ENCODE peak calls at places on chromosomes 3 and 15, in nine cellular contexts. I is ovary, Z is dorsolateral prefrontal cortex, C is HCT116, K is astrocyte, V is fibroblast of lung, Y is tibial nerve, P is brain microvascular endothelial cell, B is psoas muscle. E is an unnamed sample.

GRCh38 chr3:30332196-30333021 is 274.0 kb upstream of the TGFBR2 start:
- DNase-seq in B (no peak), V (no peak), I (no peak), Z (no peak), P (no peak), Y (no peak), K (no peak), C (no peak), E (no peak)

GRCh38 chr3:47824541-47825473 is 21.9 kb downstream of the DHX30 start:
- DNase-seq in V (peak), Z (peak), Y (peak), C (peak), B (peak), P (peak), I (peak), K (peak), E (peak)

GRCh38 chr3:139358857-139359562 is 15.2 kb downstream of the MRPS22 start:
- DNase-seq in P (no peak), Y (no peak), I (no peak), K (no peak), C (no peak), Z (no peak), B (no peak), V (no peak), E (no peak)

GRCh38 chr3:145134738-145135137 is 1026.2 kb downstream of the PLOD2 start:
- DNase-seq in Y (no peak), P (no peak), C (no peak), V (no peak), K (no peak), B (no peak), I (no peak), Z (no peak), E (no peak)

GRCh38 chr3:66011098-66011655 is 27.5 kb downstream of the MAGI1 start:
- DNase-seq in B (no peak), P (no peak), C (no peak), K (no peak), V (no peak), Y (no peak), Z (no peak), I (no peak), E (no peak)

GRCh38 chr3:59839283-59839682 is 789.5 kb upstream of the CFAP20DC start:
- DNase-seq in V (peak), C (no peak), K (peak), I (no peak), Y (no peak), B (no peak), Z (no peak), P (peak), E (peak)

GRCh38 chr3:132555316-132556035 is 41.6 kb upstream of the ACKR4 start:
- DNase-seq in C (no peak), I (no peak), V (no peak), B (no peak), P (no peak), K (no peak), Y (no peak), Z (no peak), E (no peak)

GRCh38 chr3:195197764-195198423 is 73.1 kb downstream of the XXYLT1 start:
- DNase-seq in I (no peak), K (peak), C (peak), Y (no peak), P (peak), Z (no peak), V (peak), B (no peak), E (peak)

GRCh38 chr3:138072816-138073215 is 42.6 kb downstream of the DZIP1L start:
- DNase-seq in V (no peak), P (peak), Z (no peak), Y (no peak), B (no peak), K (no peak), I (no peak), C (no peak), E (no peak)

GRCh38 chr15:36785396-36785795 is 206.0 kb downstream of the CDIN1 start:
- DNase-seq in Y (no peak), V (no peak), P (no peak), C (no peak), I (no peak), K (no peak), Z (no peak), B (no peak), E (no peak)

GRCh38 chr15:85401108-85401765 is 20.8 kb downstream of the AKAP13 start:
- DNase-seq in Y (no peak), I (no peak), Z (no peak), V (no peak), P (no peak), B (no peak), K (no peak), C (no peak), E (no peak)

GRCh38 chr15:80480171-80480811 is 76.1 kb downstream of the ARNT2 start:
- DNase-seq in P (peak), K (peak), C (no peak), I (no peak), V (no peak), Y (no peak), Z (no peak), B (no peak), E (peak)

GRCh38 chr3:42780892-42781700 is 8.0 kb upstream of the CCDC13 start:
- DNase-seq in Y (no peak), V (peak), Z (no peak), B (no peak), I (no peak), K (peak), C (peak), P (peak), E (peak)

GRCh38 chr15:64314456-64314855 is 41.5 kb downstream of the CSNK1G1 start:
- DNase-seq in P (no peak), B (no peak), K (peak), Z (no peak), C (no peak), V (no peak), Y (no peak), I (no peak), E (no peak)

GRCh38 chr15:95734422-95735316 is 595.8 kb upstream of the NR2F2 start:
- DNase-seq in Z (no peak), B (no peak), V (peak), K (peak), P (peak), I (no peak), Y (no peak), C (no peak), E (peak)

GRCh38 chr3:54122046-54122801 is at the start of gene CACNA2D3:
- DNase-seq in K (peak), Y (no peak), V (no peak), I (peak), Z (no peak), P (no peak), C (no peak), B (peak), E (no peak)

GRCh38 chr3:175957427-175957826 is 1098.3 kb downstream of the NAALADL2 start:
- DNase-seq in Y (no peak), B (no peak), K (no peak), I (no peak), C (no peak), Z (no peak), V (no peak), P (no peak), E (no peak)

GRCh38 chr3:53484979-53485378 is 9.4 kb upstream of the CACNA1D start:
- DNase-seq in K (no peak), P (no peak), B (no peak), Y (no peak), I (no peak), V (no peak), C (no peak), Z (no peak), E (no peak)

GRCh38 chr3:132255041-132255745 is 62.0 kb upstream of the ACP3 start:
- DNase-seq in K (peak), Y (no peak), I (no peak), V (peak), B (no peak), Z (no peak), C (no peak), P (peak), E (peak)

GRCh38 chr3:8607285-8608040 is 37.1 kb downstream of the SSUH2 start:
- DNase-seq in C (peak), B (peak), Y (no peak), I (peak), P (peak), V (peak), K (peak), Z (no peak), E (peak)

GRCh38 chr3:124767691-124768090 is 37.4 kb downstream of the UMPS start:
- DNase-seq in K (no peak), Z (no peak), I (no peak), V (no peak), C (no peak), Y (no peak), B (peak), P (no peak), E (no peak)

GRCh38 chr3:54859204-54859603 is 68.7 kb downstream of the LRTM1 start:
- DNase-seq in Y (no peak), P (peak), B (no peak), K (peak), V (no peak), Z (no peak), C (no peak), I (no peak), E (peak)

GRCh38 chr3:99637041-99637380 is 1.4 kb upstream of the COL8A1 start:
- DNase-seq in Y (no peak), P (peak), Z (no peak), I (no peak), C (no peak), B (no peak), V (peak), K (no peak), E (no peak)
- H3K4me3 ChIP-seq in Y (peak), P (peak), Z (peak), I (peak), C (no peak), B (peak), V (peak), K (peak), E (peak)

GRCh38 chr3:33865133-33865532 is 66.7 kb downstream of the PDCD6IP start:
- DNase-seq in K (no peak), Y (no peak), I (no peak), Z (no peak), C (no peak), B (no peak), P (no peak), V (no peak), E (no peak)
- TF ChIP-seq CTCF in K (no peak), Y (no peak), I (no peak), Z (no peak), C (no peak), B (no peak), P (no peak), V (no peak), E (no peak)

DNA sequence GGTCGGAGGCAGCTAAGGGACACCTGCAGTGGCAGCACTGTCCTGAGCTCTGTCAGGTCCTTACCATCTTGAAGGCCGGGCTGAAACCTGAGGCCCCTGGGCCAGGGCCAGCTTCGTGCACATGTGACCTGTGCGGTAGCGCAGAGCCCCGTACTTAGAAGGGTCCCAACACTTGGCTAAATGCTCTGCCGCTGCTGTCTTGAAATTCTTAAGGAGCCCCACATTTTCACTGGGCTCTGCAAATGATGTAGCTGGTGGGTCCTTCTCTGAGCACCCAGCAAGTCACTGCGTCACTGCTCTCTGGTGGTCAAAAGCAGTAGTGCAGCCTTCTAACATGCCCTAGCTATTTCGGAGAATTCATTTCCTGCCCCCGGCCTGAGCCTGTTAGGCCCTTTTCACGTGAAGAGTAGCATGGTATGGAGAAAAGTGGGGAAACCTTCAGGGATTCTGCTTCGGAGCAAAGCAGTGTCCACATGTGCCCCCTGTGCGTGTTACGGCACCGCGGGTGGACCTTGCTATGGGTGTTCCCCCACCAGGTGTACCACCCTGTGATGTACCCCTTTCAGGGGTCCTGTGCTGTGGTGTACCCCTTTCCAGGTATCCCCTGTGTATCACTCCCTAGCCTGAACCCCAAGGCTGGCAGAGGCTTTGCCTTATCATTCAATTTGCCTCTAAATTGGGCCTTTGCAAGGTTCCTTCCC is 79.7 kb downstream of the TMEM266 start:
- DNase-seq in I (peak), K (peak), B (peak), P (peak), Z (peak), C (peak), Y (peak), V (peak), E (peak)
- H3K4me3 ChIP-seq in I (no peak), K (no peak), B (no peak), P (no peak), Z (no peak), C (no peak), Y (no peak), V (no peak), E (no peak)

DNA sequence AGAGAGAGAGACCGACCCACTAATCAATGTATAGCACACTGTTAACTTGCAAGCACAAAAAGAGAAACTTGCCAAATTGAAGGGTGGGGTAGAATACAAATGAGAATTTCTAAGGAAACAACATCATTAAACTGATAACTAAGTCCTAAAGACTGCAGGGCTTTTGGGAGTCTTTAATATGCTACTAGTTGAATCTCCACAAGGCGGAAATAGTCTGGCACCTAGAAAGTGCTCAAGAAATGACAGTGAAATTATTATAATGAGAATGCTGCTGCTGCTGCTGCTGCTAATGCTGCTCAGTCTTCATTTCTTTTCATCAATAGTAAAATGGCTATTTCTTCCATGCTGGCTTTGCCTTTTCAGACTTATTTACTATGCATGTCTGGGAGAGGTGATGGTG is 91.8 kb downstream of the BTD start:
- DNase-seq in K (peak), V (no peak), Y (no peak), C (no peak), I (no peak), P (no peak), B (no peak), Z (no peak), E (peak)
- TF ChIP-seq CTCF in K (peak), V (no peak), Y (no peak), C (peak), I (no peak), P (peak), B (no peak), Z (no peak), E (peak)

GRCh38 chr3:169390741-169391300 is 272.7 kb downstream of the MECOM start:
- DNase-seq in Z (no peak), K (peak), C (no peak), Y (no peak), I (no peak), P (no peak), V (peak), B (no peak), E (peak)

GRCh38 chr3:169387751-169388696 is 275.5 kb downstream of the MECOM start:
- DNase-seq in C (no peak), Y (peak), V (peak), B (peak), Z (no peak), P (no peak), I (no peak), K (no peak), E (peak)

GRCh38 chr3:169390310-169390731 is 273.2 kb downstream of the MECOM start:
- DNase-seq in B (no peak), I (no peak), Z (no peak), Y (no peak), V (no peak), P (no peak), K (peak), C (no peak), E (peak)

GRCh38 chr3:169389925-169390253 is 273.6 kb downstream of the MECOM start:
- DNase-seq in K (no peak), C (no peak), P (no peak), Z (no peak), V (no peak), I (no peak), Y (no peak), B (no peak), E (no peak)

GRCh38 chr3:169389211-169389924 is 274.1 kb downstream of the MECOM start:
- DNase-seq in Z (no peak), I (no peak), C (no peak), B (no peak), K (peak), V (no peak), Y (no peak), P (no peak), E (peak)
- H3K4me3 ChIP-seq in Z (no peak), I (no peak), C (no peak), B (no peak), K (no peak), V (no peak), Y (no peak), P (no peak), E (no peak)

GRCh38 chr3:50583897-50584296 is 14.6 kb downstream of the HEMK1 start:
- DNase-seq in C (no peak), Z (no peak), Y (peak), B (peak), K (no peak), I (peak), V (no peak), P (no peak), E (no peak)

GRCh38 chr3:50582083-50582482 is 12.8 kb downstream of the HEMK1 start:
- DNase-seq in B (peak), C (no peak), Y (no peak), V (no peak), P (no peak), Z (no peak), K (no peak), I (no peak), E (no peak)

GRCh38 chr3:50584391-50584790 is 15.1 kb downstream of the HEMK1 start:
- DNase-seq in K (no peak), P (no peak), B (no peak), Z (no peak), V (no peak), Y (no peak), C (no peak), I (no peak), E (peak)

GRCh38 chr3:50581459-50581842 is 12.1 kb downstream of the HEMK1 start:
- DNase-seq in I (no peak), B (peak), Y (no peak), Z (no peak), K (no peak), C (no peak), P (no peak), V (no peak), E (no peak)

GRCh38 chr3:50580683-50581458 is 11.5 kb downstream of the HEMK1 start:
- DNase-seq in C (no peak), Z (no peak), P (no peak), B (no peak), V (no peak), I (no peak), Y (no peak), K (no peak), E (no peak)
- TF ChIP-seq CTCF in C (no peak), Z (no peak), P (peak), B (no peak), V (peak), I (no peak), Y (no peak), K (no peak), E (peak)